ENCODE peak calls at places on chromosomes 2 and 18, in eight cellular contexts. O, X, F, G, V, C, K and S are unnamed samples.

GRCh38 chr2:242001853-242002252 is 132.3 kb downstream of the RTP5 start:
- DNase-seq in F (no peak), V (no peak), K (no peak), G (no peak), C (no peak), O (no peak), X (no peak), S (no peak)

GRCh38 chr2:18237298-18237697 is 323.2 kb downstream of the RDH14 start:
- DNase-seq in C (no peak), O (no peak), G (no peak), V (no peak), F (no peak), X (no peak), K (no peak), S (no peak)

GRCh38 chr18:51767293-51767692 is 569.8 kb upstream of the MEX3C start:
- DNase-seq in C (no peak), K (no peak), V (no peak), O (no peak), X (no peak), F (no peak), G (no peak), S (no peak)

GRCh38 chr18:67232406-67232805 is 284.1 kb downstream of the DSEL start:
- DNase-seq in C (no peak), G (no peak), V (peak), X (no peak), F (no peak), K (no peak), O (no peak), S (no peak)

GRCh38 chr2:41414486-41415230 is 633.2 kb upstream of the PKDCC start:
- DNase-seq in X (peak), V (peak), K (peak), O (no peak), F (no peak), C (no peak), G (peak), S (peak)

GRCh38 chr2:98870516-98871158 is 65.4 kb downstream of the CRACDL start:
- DNase-seq in G (no peak), C (no peak), F (no peak), K (peak), X (no peak), V (no peak), O (no peak), S (no peak)

GRCh38 chr2:167749016-167749415 is 498.4 kb downstream of the STK39 start:
- DNase-seq in G (no peak), O (no peak), F (no peak), X (no peak), C (no peak), K (no peak), V (peak), S (no peak)

GRCh38 chr2:235270951-235271350 is 222.9 kb upstream of the AGAP1 start:
- DNase-seq in X (peak), F (no peak), O (no peak), V (peak), C (peak), G (no peak), K (no peak), S (peak)

GRCh38 chr2:68404164-68404563 is 39.1 kb downstream of the PLEK start:
- DNase-seq in F (no peak), X (no peak), C (no peak), G (no peak), O (no peak), K (no peak), V (no peak), S (no peak)

GRCh38 chr2:238489896-238490295 is 63.2 kb downstream of the ASB1 start:
- DNase-seq in K (no peak), X (no peak), C (no peak), G (no peak), O (no peak), V (no peak), F (no peak), S (no peak)

GRCh38 chr2:65096948-65097347 is 33.0 kb downstream of the RAB1A start:
- DNase-seq in F (no peak), X (no peak), C (no peak), V (no peak), O (no peak), K (no peak), G (no peak), S (no peak)

GRCh38 chr2:8457620-8458255 is 224.1 kb upstream of the ID2 start:
- DNase-seq in O (no peak), X (no peak), G (peak), F (no peak), V (no peak), K (peak), C (no peak), S (peak)

GRCh38 chr2:3453196-3453845 is 66.0 kb downstream of the ADI1 start:
- DNase-seq in V (no peak), O (no peak), C (no peak), F (no peak), K (no peak), X (no peak), G (no peak), S (no peak)

GRCh38 chr2:54624611-54625071 is 98.8 kb upstream of the EML6 start:
- DNase-seq in X (no peak), V (no peak), K (peak), C (no peak), F (no peak), G (no peak), O (no peak), S (no peak)

GRCh38 chr18:3803350-3803749 is 353.4 kb downstream of the TGIF1 start:
- DNase-seq in V (no peak), G (no peak), O (no peak), C (no peak), X (no peak), F (no peak), K (no peak), S (no peak)

GRCh38 chr2:59167514-59167913 is 926.4 kb upstream of the FANCL start:
- DNase-seq in F (no peak), V (no peak), C (no peak), X (no peak), K (no peak), O (no peak), G (no peak), S (no peak)

GRCh38 chr2:231411871-231412615 is 16.5 kb downstream of the B3GNT7 start:
- DNase-seq in K (peak), G (peak), X (no peak), F (no peak), C (no peak), V (peak), O (peak), S (peak)

GRCh38 chr2:16211341-16211740 is 271.0 kb downstream of the MYCN start:
- DNase-seq in G (no peak), K (no peak), F (no peak), V (no peak), O (no peak), X (no peak), C (no peak), S (no peak)

GRCh38 chr2:180202591-180202990 is 195.5 kb upstream of the CWC22 start:
- DNase-seq in G (no peak), K (peak), O (no peak), C (no peak), F (no peak), V (no peak), X (no peak), S (no peak)

GRCh38 chr2:231371430-231372054 is 24.0 kb upstream of the B3GNT7 start:
- DNase-seq in G (no peak), X (no peak), C (no peak), K (no peak), F (no peak), O (no peak), V (no peak), S (no peak)

GRCh38 chr18:907171-907879 is 2.7 kb downstream of the ADCYAP1 start:
- DNase-seq in C (no peak), K (no peak), V (no peak), G (no peak), X (no peak), O (no peak), F (no peak), S (no peak)

GRCh38 chr2:100616841-100617390 is 54.1 kb downstream of the PDCL3 start:
- DNase-seq in X (no peak), F (no peak), O (no peak), C (no peak), K (no peak), V (no peak), G (no peak), S (no peak)

GRCh38 chr2:28586864-28587263 is 91.0 kb downstream of the PLB1 start:
- DNase-seq in X (no peak), V (no peak), F (peak), O (peak), K (no peak), G (no peak), C (peak), S (no peak)

GRCh38 chr18:39701839-39702238 is 2136.2 kb upstream of the CELF4 start:
- DNase-seq in G (peak), X (no peak), F (no peak), O (no peak), K (no peak), V (peak), C (no peak), S (peak)

GRCh38 chr2:144660518-144661316 is 140.8 kb upstream of the ZEB2 start:
- DNase-seq in C (no peak), O (no peak), V (peak), X (no peak), K (no peak), F (no peak), G (no peak), S (no peak)

GRCh38 chr2:222936705-222937104 is 75.9 kb downstream of the ACSL3 start:
- DNase-seq in K (no peak), C (no peak), X (no peak), F (no peak), G (no peak), V (no peak), O (no peak), S (no peak)

GRCh38 chr2:85516649-85517389 is 22.1 kb upstream of the MAT2A start:
- DNase-seq in K (no peak), O (no peak), F (no peak), G (peak), C (no peak), X (no peak), V (no peak), S (peak)

GRCh38 chr2:152428800-152429637 is 94.0 kb downstream of the FMNL2 start:
- DNase-seq in O (no peak), G (no peak), C (no peak), V (no peak), K (no peak), F (no peak), X (no peak), S (no peak)

GRCh38 chr18:55844373-55844772 is 256.4 kb upstream of the TCF4 start:
- DNase-seq in O (no peak), F (no peak), V (no peak), G (no peak), X (no peak), K (peak), C (no peak), S (no peak)

GRCh38 chr18:36046898-36047297 is 20.5 kb downstream of the RPRD1A start:
- DNase-seq in V (no peak), F (no peak), X (no peak), C (no peak), G (no peak), K (no peak), O (no peak), S (no peak)

GRCh38 chr2:170180031-170180566 is 2.2 kb downstream of the MYO3B start:
- DNase-seq in X (no peak), O (no peak), C (no peak), K (no peak), V (no peak), F (no peak), G (no peak), S (no peak)

GRCh38 chr2:185291035-185291647 is 447.5 kb upstream of the FSIP2 start:
- DNase-seq in V (peak), K (peak), G (peak), O (no peak), X (peak), C (peak), F (no peak), S (peak)

GRCh38 chr2:133674066-133674432 is 105.8 kb upstream of the NCKAP5 start:
- DNase-seq in G (no peak), V (no peak), C (no peak), X (no peak), O (no peak), K (no peak), F (no peak), S (no peak)

GRCh38 chr2:42102606-42103450 is 55.0 kb downstream of the PKDCC start:
- DNase-seq in V (no peak), O (no peak), C (no peak), X (no peak), G (no peak), K (no peak), F (no peak), S (peak)

GRCh38 chr2:237863102-237863511 is 3.7 kb downstream of the RAMP1 start:
- DNase-seq in K (no peak), C (no peak), X (no peak), V (no peak), O (no peak), G (no peak), F (no peak), S (no peak)

GRCh38 chr2:163759013-163759412 is 23.2 kb upstream of the FIGN start:
- DNase-seq in V (no peak), O (no peak), C (no peak), G (no peak), X (no peak), F (no peak), K (no peak), S (no peak)

GRCh38 chr2:154995332-154995731 is 296.8 kb downstream of the KCNJ3 start:
- DNase-seq in F (no peak), K (no peak), O (no peak), X (no peak), C (no peak), G (no peak), V (peak), S (no peak)